ENCODE peak calls at places on chromosomes 1 and 21, in nine cellular contexts. A is osteocyte; C is IMR-90; O is activated T-cell treated with anti-CD3 and anti-CD28 coated beads for 24 hours; W is NCI-H2227 treated with DMSO at 0.1 percent for 48 hours; Q is NCI-H524; L is left ventricle myocardium superior; U is activated CD4-positive, alpha-beta T cell treated with anti-CD3 and anti-CD28 coated beads for 4 hours; J is kidney glomerular epithelial cell. S is an unnamed sample.

GRCh38 chr1:21201650-21202049 is 25.0 kb upstream of the EIF4G3 start:
- DNase-seq in A (no peak), C (no peak), O (no peak), W (no peak), Q (no peak), L (no peak), U (no peak), J (no peak), S (no peak)

GRCh38 chr1:84797603-84798002 is 95.4 kb downstream of the LPAR3 start:
- DNase-seq in A (no peak), C (no peak), O (no peak), W (no peak), Q (no peak), L (no peak), U (no peak), J (no peak), S (no peak)

GRCh38 chr21:35824136-35824535 is 236.2 kb downstream of the SETD4 start:
- DNase-seq in A (no peak), C (no peak), O (no peak), W (no peak), Q (no peak), L (no peak), U (no peak), J (no peak), S (no peak)

GRCh38 chr1:54354899-54355298 is 51.3 kb downstream of the SSBP3 start:
- DNase-seq in A (no peak), C (no peak), O (no peak), W (no peak), Q (no peak), L (no peak), U (no peak), J (no peak), S (no peak)

GRCh38 chr1:220956861-220957605 is 77.8 kb downstream of the HLX start:
- DNase-seq in A (no peak), C (peak), O (no peak), W (no peak), Q (no peak), L (no peak), U (no peak), J (peak), S (no peak)

GRCh38 chr1:16318544-16318943 is 33.7 kb downstream of the FBXO42 start:
- DNase-seq in A (no peak), C (no peak), O (no peak), W (no peak), Q (no peak), L (no peak), U (no peak), J (no peak), S (peak)

GRCh38 chr1:41547781-41548560 is 63.5 kb upstream of the EDN2 start:
- DNase-seq in A (no peak), C (no peak), O (no peak), W (no peak), Q (no peak), L (no peak), U (no peak), J (no peak), S (no peak)

GRCh38 chr1:225423518-225423855 is 4.4 kb downstream of the LBR start:
- DNase-seq in A (no peak), C (no peak), O (no peak), W (no peak), Q (no peak), L (no peak), U (no peak), J (no peak), S (no peak)

GRCh38 chr1:10242811-10243210 is 32.4 kb downstream of the KIF1B start:
- DNase-seq in A (no peak), C (no peak), O (no peak), W (no peak), Q (no peak), L (no peak), U (no peak), J (no peak), S (no peak)

GRCh38 chr1:202058001-202058908 is 47.9 kb downstream of the ELF3 start:
- DNase-seq in A (no peak), C (peak), O (no peak), W (no peak), Q (no peak), L (no peak), U (no peak), J (no peak), S (no peak)

GRCh38 chr1:156717411-156717810 is 10.9 kb upstream of the METTL25B start:
- DNase-seq in A (no peak), C (no peak), O (no peak), W (no peak), Q (peak), L (no peak), U (no peak), J (no peak), S (no peak)

GRCh38 chr1:107965112-107965991 is at the start of gene VAV3:
- DNase-seq in A (no peak), C (peak), O (peak), W (peak), Q (peak), L (peak), U (peak), J (peak), S (peak)

GRCh38 chr1:27001570-27002360 is 8.3 kb downstream of the TRNP1 start:
- DNase-seq in A (no peak), C (no peak), O (no peak), W (no peak), Q (no peak), L (peak), U (no peak), J (peak), S (no peak)

GRCh38 chr1:229130028-229130668 is 140.8 kb upstream of the RAB4A start:
- DNase-seq in A (no peak), C (no peak), O (no peak), W (no peak), Q (no peak), L (peak), U (no peak), J (no peak), S (peak)

GRCh38 chr1:66333463-66334232 is 200.3 kb upstream of the SGIP1 start:
- DNase-seq in A (no peak), C (no peak), O (no peak), W (no peak), Q (no peak), L (peak), U (no peak), J (no peak), S (peak)

GRCh38 chr1:143619851-143620250 is 351.9 kb downstream of the FAM72C start:
- DNase-seq in A (no peak), C (no peak), O (no peak), W (no peak), Q (no peak), L (no peak), U (no peak), J (no peak), S (no peak)

GRCh38 chr1:47387921-47388509 is 28.1 kb upstream of the FOXE3 start:
- DNase-seq in A (no peak), C (peak), O (no peak), W (no peak), Q (no peak), L (no peak), U (no peak), J (no peak), S (no peak)

GRCh38 chr1:169576934-169577331 is 9.3 kb downstream of the F5 start:
- DNase-seq in A (no peak), C (no peak), O (no peak), W (no peak), Q (peak), L (no peak), U (no peak), J (no peak), S (no peak)

GRCh38 chr1:20302093-20302471 is 11.4 kb downstream of the VWA5B1 start:
- DNase-seq in A (no peak), C (peak), O (no peak), W (no peak), Q (no peak), L (peak), U (no peak), J (no peak), S (no peak)

GRCh38 chr1:113905435-113905861 is 322 bp downstream of the DCLRE1B start:
- DNase-seq in A (no peak), C (no peak), O (peak), W (no peak), Q (peak), L (peak), U (no peak), J (no peak), S (peak)

GRCh38 chr1:94463765-94464330 is 45.7 kb downstream of the ABCD3 start:
- DNase-seq in A (no peak), C (peak), O (no peak), W (no peak), Q (peak), L (no peak), U (no peak), J (peak), S (no peak)

GRCh38 chr1:211653329-211653728 is 22.1 kb downstream of the NEK2 start:
- DNase-seq in A (peak), C (no peak), O (no peak), W (no peak), Q (no peak), L (no peak), U (no peak), J (no peak), S (no peak)

S was measured in transverse colon.